ENCODE peak calls at places on chromosomes 7 and 10, in five cellular contexts. Z, O, I, W and Q are unnamed samples.

GRCh38 chr10:9682812-9683211 is 1334.9 kb upstream of the CELF2 start:
- DNase-seq in W (no peak), Z (no peak), I (no peak), O (no peak), Q (no peak)

GRCh38 chr10:93148476-93148875 is 74.8 kb downstream of the CYP26A1 start:
- DNase-seq in W (no peak), Z (no peak), O (no peak), I (no peak), Q (no peak)

GRCh38 chr10:90174531-90174930 is 473.1 kb downstream of the KIF20B start:
- DNase-seq in Z (no peak), W (no peak), I (no peak), O (no peak), Q (no peak)

GRCh38 chr10:33333260-33334169 is 952 bp downstream of the NRP1 start:
- DNase-seq in Z (no peak), O (no peak), I (no peak), W (peak), Q (peak)

GRCh38 chr7:16961650-16962049 is 79.9 kb upstream of the AGR3 start:
- DNase-seq in Z (no peak), O (no peak), W (no peak), I (no peak), Q (no peak)

GRCh38 chr7:414681-415560 is 104.7 kb downstream of the PDGFA start:
- DNase-seq in I (peak), O (no peak), Z (no peak), W (no peak), Q (no peak)

GRCh38 chr10:104322416-104322782 is 15.9 kb downstream of the ITPRIP start:
- DNase-seq in O (no peak), I (no peak), W (no peak), Z (no peak), Q (no peak)

GRCh38 chr7:45709168-45710034 is 135.2 kb downstream of the ADCY1 start:
- DNase-seq in O (peak), W (no peak), I (peak), Z (no peak), Q (no peak)

GRCh38 chr7:105652359-105652993 is 71.2 kb upstream of the EFCAB10 start:
- DNase-seq in I (peak), Z (peak), O (peak), W (peak), Q (peak)

GRCh38 chr10:75565286-75566251 is 134.1 kb downstream of the LRMDA start:
- DNase-seq in W (no peak), Z (no peak), I (no peak), O (no peak), Q (no peak)

GRCh38 chr10:31765546-31765945 is 163.1 kb downstream of the ARHGAP12 start:
- DNase-seq in O (no peak), Z (no peak), W (no peak), I (no peak), Q (no peak)

GRCh38 chr10:42959833-42960232 is 117.0 kb upstream of the RET start:
- DNase-seq in I (peak), Z (no peak), O (no peak), W (no peak), Q (no peak)

GRCh38 chr7:47449810-47450586 is 131.9 kb downstream of the TNS3 start:
- DNase-seq in Z (no peak), O (no peak), W (no peak), I (no peak), Q (no peak)

GRCh38 chr10:88032566-88032965 is 169.1 kb downstream of the PTEN start:
- DNase-seq in O (no peak), I (no peak), Z (no peak), W (no peak), Q (no peak)

GRCh38 chr7:49773939-49774458 is 561 bp downstream of the VWC2 start:
- DNase-seq in Z (peak), I (no peak), O (no peak), W (no peak), Q (peak)

GRCh38 chr10:50577681-50578350 is 45.9 kb downstream of the SGMS1 start:
- DNase-seq in Z (peak), W (peak), I (no peak), O (no peak), Q (peak)

GRCh38 chr7:26865094-26865388 is 651 bp upstream of the SKAP2 start:
- DNase-seq in O (peak), I (peak), Z (no peak), W (no peak), Q (no peak)

GRCh38 chr10:11208243-11208642 is 190.6 kb downstream of the CELF2 start:
- DNase-seq in W (no peak), O (no peak), Z (no peak), I (no peak), Q (no peak)

GRCh38 chr7:47497367-47498096 is 84.4 kb downstream of the TNS3 start:
- DNase-seq in O (no peak), I (no peak), W (no peak), Z (no peak), Q (no peak)

GRCh38 chr7:118006979-118007378 is 133.7 kb upstream of the CTTNBP2 start:
- DNase-seq in O (no peak), I (no peak), W (no peak), Z (no peak), Q (no peak)

GRCh38 chr7:107643938-107644703 is 16.5 kb upstream of the SLC26A4 start:
- DNase-seq in W (no peak), Z (no peak), I (no peak), O (no peak), Q (no peak)

GRCh38 chr10:16756561-16757221 is 60.5 kb downstream of the RSU1 start:
- DNase-seq in I (no peak), W (no peak), O (no peak), Z (no peak), Q (no peak)

GRCh38 chr10:30701471-30702173 is 72.1 kb upstream of the LYZL2 start:
- DNase-seq in W (peak), O (peak), I (no peak), Z (no peak), Q (no peak)

GRCh38 chr10:30182191-30183075 is 123.0 kb upstream of the JCAD start:
- DNase-seq in Z (peak), W (peak), O (peak), I (no peak), Q (no peak)

GRCh38 chr7:143299840-143300239 is 11.7 kb downstream of the CASP2 start:
- DNase-seq in W (peak), Z (peak), I (no peak), O (no peak), Q (peak)

DNA sequence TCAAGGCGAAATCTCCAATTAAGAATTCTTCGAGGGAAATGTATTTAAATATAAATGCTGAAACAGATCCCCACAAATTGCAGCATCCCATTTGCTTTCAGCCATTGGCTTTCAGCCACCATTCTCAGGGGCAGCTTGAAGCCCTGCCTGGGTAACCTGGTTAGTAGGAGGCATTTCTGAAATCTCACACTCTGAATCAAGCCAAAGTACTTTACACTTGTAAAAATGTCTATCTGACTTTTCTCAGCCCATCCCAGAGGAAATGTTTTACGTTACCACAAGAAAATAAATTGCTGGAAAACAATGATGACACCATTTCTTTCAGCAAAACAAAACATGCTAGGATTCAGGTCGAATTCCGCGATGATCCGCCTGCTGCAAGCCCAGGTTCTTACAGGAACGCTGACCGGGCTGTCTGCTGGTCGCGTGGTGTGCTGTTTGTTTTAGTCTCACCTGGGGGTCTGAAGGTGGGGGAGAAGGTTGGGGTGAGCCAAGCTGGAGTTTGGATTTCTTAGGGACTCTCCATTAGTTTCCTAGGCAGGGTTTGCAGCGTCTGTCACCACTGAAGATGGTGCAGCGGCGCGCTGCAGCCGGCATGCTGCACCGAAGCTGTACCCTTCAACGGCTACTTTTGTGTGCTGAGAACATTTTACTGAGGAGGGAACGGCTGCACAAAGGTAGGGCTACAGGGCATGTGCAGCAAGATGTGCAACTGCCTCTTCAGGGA is 48.8 kb downstream of the GCC1 start:
- DNase-seq in W (no peak), O (no peak), Z (no peak), I (no peak), Q (peak)
- H3K4me3 ChIP-seq in W (no peak), O (no peak), Z (peak), I (peak), Q (no peak)

GRCh38 chr7:36652431-36652830 is 71.9 kb downstream of the AOAH start:
- DNase-seq in Z (no peak), W (no peak), O (no peak), I (no peak), Q (no peak)

GRCh38 chr7:36650766-36651310 is 73.5 kb downstream of the AOAH start:
- DNase-seq in O (no peak), Z (no peak), I (no peak), W (no peak), Q (no peak)

GRCh38 chr7:36650313-36650712 is 74.0 kb downstream of the AOAH start:
- DNase-seq in I (no peak), W (no peak), O (no peak), Z (no peak), Q (no peak)

GRCh38 chr7:36653011-36653670 is 71.2 kb downstream of the AOAH start:
- DNase-seq in O (no peak), W (peak), Z (no peak), I (no peak), Q (no peak)

DNA sequence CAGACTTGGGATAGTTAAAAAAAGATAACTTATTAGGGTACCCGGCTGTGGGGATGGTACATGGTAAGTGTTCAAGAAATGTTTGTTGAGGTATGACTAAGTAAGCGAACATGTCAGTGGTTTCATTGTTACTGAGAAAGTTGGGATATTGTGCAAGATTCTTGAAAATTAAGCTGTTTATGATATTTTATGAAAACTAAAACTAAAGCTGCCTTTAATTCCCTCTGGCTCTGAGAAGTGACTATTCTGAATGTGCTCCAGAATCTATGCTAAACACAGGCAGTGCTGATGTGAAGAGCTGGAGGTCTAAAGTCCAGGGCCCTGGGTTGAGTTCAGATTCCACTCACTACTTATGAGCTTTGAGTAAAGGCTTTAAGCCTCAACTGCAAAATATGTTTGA is 72.9 kb downstream of the AOAH start:
- DNase-seq in O (no peak), I (no peak), W (peak), Z (no peak), Q (no peak)
- H3K27ac ChIP-seq in O (peak), I (no peak), W (peak), Z (no peak), Q (no peak)

GRCh38 chr7:128889121-128889520 is 21.4 kb downstream of the KCP start:
- DNase-seq in I (peak), W (peak), Z (no peak), O (no peak), Q (no peak)

GRCh38 chr7:128891110-128891941 is 19.2 kb downstream of the KCP start:
- DNase-seq in O (no peak), I (peak), Z (no peak), W (peak), Q (peak)

GRCh38 chr7:128891942-128892269 is 18.6 kb downstream of the KCP start:
- DNase-seq in I (no peak), W (no peak), O (no peak), Z (no peak), Q (no peak)

GRCh38 chr7:128888756-128889095 is 21.8 kb downstream of the KCP start:
- DNase-seq in I (peak), O (no peak), W (no peak), Z (no peak), Q (no peak)

DNA sequence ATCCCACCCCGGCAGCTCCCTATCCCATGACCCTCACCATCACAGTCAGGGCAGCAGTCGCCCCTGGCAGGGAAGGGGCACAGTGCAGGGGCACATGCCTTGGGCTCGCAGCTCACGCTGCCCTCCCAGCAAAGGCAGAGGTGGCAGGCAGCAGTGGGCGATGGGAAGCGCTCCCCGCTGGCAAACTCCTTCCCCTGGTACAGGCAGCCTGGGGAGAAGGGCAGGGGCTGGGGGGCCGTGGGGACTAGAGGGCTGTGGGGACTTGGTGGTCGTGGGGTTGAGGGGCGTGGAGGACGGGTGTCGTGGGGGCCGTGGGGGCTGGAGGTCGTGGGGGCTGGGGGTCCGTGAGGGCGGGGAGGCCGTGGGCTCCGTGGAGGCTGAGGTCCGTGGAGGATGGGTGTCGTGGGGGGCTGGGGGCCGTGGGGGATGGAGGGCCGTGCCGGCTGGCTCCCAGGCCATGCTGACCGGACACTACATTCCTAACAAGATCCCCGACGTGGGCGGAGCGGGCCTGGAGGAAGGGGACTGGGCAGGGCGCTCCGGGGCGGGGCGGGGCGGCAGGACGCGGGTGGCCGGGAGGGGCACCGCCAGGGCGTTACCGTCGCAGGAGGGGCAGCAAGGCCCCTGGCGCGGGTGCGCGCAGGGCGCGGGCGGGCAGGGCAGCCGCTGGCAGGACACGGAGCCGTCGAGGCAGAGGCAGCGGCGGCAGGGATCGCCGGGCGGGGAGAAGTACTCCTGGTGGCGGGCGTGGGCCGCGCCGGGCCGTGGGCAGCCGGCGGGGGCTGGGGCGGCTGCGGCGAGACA is 20.0 kb downstream of the KCP start:
- DNase-seq in O (no peak), I (peak), Z (no peak), W (peak), Q (peak)
- H3K4me3 ChIP-seq in O (no peak), I (peak), Z (no peak), W (peak), Q (peak)

GRCh38 chr10:119668461-119668860 is 17.3 kb downstream of the BAG3 start:
- DNase-seq in O (no peak), Z (no peak), W (no peak), I (no peak), Q (no peak)

GRCh38 chr10:119663866-119664698 is 12.9 kb downstream of the BAG3 start:
- DNase-seq in Z (no peak), W (no peak), O (no peak), I (no peak), Q (no peak)

GRCh38 chr10:119666709-119667004 is 15.5 kb downstream of the BAG3 start:
- DNase-seq in I (no peak), O (no peak), Z (no peak), W (no peak), Q (no peak)

GRCh38 chr10:119667562-119668328 is 16.6 kb downstream of the BAG3 start:
- DNase-seq in O (peak), I (peak), W (peak), Z (peak), Q (peak)

DNA sequence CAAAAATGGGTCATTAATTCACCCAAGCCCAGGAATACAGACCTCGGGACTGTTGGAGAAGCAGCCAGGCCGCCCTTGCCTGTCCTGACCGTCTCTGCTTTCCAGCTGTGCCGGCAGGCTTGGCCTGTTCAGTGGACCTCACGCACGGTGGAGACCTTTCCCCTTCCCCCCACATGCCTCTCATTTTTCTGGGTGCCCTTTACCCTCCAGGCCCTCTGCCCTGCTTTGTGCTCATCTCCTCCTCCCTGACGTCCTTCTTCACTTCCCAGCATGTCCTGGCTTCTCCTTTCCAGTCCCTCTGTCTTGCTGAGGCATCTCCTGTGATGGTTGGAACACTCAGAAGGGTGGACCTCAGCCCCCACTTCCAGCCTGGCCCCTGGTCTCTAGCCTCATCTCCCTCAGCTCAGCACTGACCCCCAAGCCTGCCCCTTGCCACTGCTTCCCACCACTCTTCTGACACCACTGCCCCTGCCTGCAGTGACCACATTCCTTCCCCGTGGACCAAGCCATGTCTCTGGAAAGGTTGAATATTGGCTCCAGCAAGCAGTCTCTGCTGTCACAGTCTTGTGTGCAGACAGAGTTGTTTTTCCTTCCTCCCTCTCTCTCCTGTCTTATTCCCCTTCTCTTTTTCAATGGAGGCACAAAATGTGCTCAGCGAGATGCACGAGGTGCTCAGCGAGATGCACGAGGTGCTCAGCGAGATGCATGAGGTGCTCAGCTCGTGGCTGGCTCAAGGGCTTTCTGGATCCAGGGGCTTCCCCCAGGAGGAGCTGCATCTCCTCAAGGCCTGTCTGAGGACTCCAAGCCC is 14.9 kb downstream of the BAG3 start:
- DNase-seq in I (no peak), O (no peak), W (no peak), Z (no peak), Q (no peak)
- H3K27ac ChIP-seq in I (peak), O (no peak), W (peak), Z (peak), Q (no peak)

GRCh38 chr10:24463683-24464426 is 254.9 kb downstream of the KIAA1217 start:
- DNase-seq in O (peak), I (no peak), W (peak), Z (no peak), Q (peak)
- H3K4me3 ChIP-seq in O (no peak), I (no peak), W (peak), Z (no peak), Q (no peak)

GRCh38 chr7:30915751-30916150 is 4.1 kb downstream of the AQP1 start:
- DNase-seq in Z (no peak), W (no peak), I (peak), O (no peak), Q (no peak)
- H3K27ac ChIP-seq in Z (peak), W (no peak), I (peak), O (no peak), Q (no peak)

GRCh38 chr10:96415896-96416554 is 57.2 kb upstream of the OPALIN start:
- DNase-seq in I (no peak), O (no peak), Z (no peak), W (no peak), Q (no peak)
- H3K4me3 ChIP-seq in I (no peak), O (no peak), Z (no peak), W (no peak), Q (no peak)

GRCh38 chr7:135174941-135175340 is 4.4 kb upstream of the CYREN start:
- DNase-seq in O (no peak), W (no peak), I (no peak), Z (no peak), Q (no peak)
- H3K27ac ChIP-seq in O (no peak), W (no peak), I (no peak), Z (no peak), Q (no peak)

GRCh38 chr10:127148933-127149220 is 47.5 kb downstream of the INSYN2A start:
- DNase-seq in I (no peak), Z (no peak), O (no peak), W (peak), Q (no peak)
- H3K4me3 ChIP-seq in I (no peak), Z (no peak), O (no peak), W (peak), Q (no peak)